ENCODE peak calls at places on chromosomes 12 and 14, in four cellular contexts. P, H, J and E are unnamed samples.

GRCh38 chr14:39682563-39682962 is 250.3 kb upstream of the FBXO33 start:
- DNase-seq in P (no peak), H (no peak), J (no peak), E (no peak)

GRCh38 chr12:28239918-28240317 is 49.7 kb downstream of the CCDC91 start:
- DNase-seq in P (no peak), H (no peak), J (no peak), E (no peak)

GRCh38 chr12:59179231-59179630 is 258.9 kb upstream of the LRIG3 start:
- DNase-seq in J (no peak), H (no peak), P (no peak), E (no peak)

GRCh38 chr12:131591136-131591535 is 119.8 kb upstream of the SFSWAP start:
- DNase-seq in H (no peak), P (no peak), J (no peak), E (no peak)

GRCh38 chr12:53200458-53201169 is 6.4 kb downstream of the ITGB7 start:
- DNase-seq in J (no peak), P (no peak), H (peak; percentile 50), E (no peak)

GRCh38 chr14:71438684-71439083 is 493.5 kb upstream of the RGS6 start:
- DNase-seq in H (no peak), P (no peak), J (no peak), E (no peak)

GRCh38 chr12:113747048-113747447 is 219.1 kb downstream of the RBM19 start:
- DNase-seq in H (peak; percentile 86), P (no peak), J (no peak), E (no peak)

GRCh38 chr12:103382736-103383346 is 112.9 kb downstream of the C12orf42 start:
- DNase-seq in J (no peak), H (no peak), P (no peak), E (no peak)

GRCh38 chr12:101697197-101697929 is at the start of gene CHPT1:
- DNase-seq in H (peak; percentile 96), P (peak; percentile 92), J (peak; percentile 54), E (peak; percentile 75)

GRCh38 chr12:90366286-90366685 is 588.7 kb downstream of the CCER1 start:
- DNase-seq in J (no peak), H (no peak), P (no peak), E (no peak)

GRCh38 chr12:115349711-115350110 is 665.7 kb upstream of the TBX3 start:
- DNase-seq in H (no peak), P (no peak), J (no peak), E (no peak)

GRCh38 chr12:106769078-106769477 is 5.4 kb upstream of the RIC8B start:
- DNase-seq in P (no peak), J (peak; percentile 29), H (no peak), E (peak; percentile 51)

GRCh38 chr14:95811813-95812212 is 64.8 kb upstream of the TUNAR start:
- DNase-seq in J (no peak), P (no peak), H (no peak), E (no peak)

GRCh38 chr12:21428241-21428640 is 9.2 kb upstream of the PYROXD1 start:
- DNase-seq in J (no peak), H (no peak), P (no peak), E (no peak)

GRCh38 chr12:50641566-50641965 is 122.3 kb upstream of the ATF1 start:
- DNase-seq in J (no peak), P (no peak), H (peak; percentile 76), E (peak; percentile 36)

GRCh38 chr12:11771895-11772502 is 122.5 kb downstream of the ETV6 start:
- DNase-seq in J (no peak), H (no peak), P (no peak), E (no peak)

GRCh38 chr14:78764645-78765044 is 594.5 kb downstream of the NRXN3 start:
- DNase-seq in J (no peak), H (no peak), P (no peak), E (no peak)

GRCh38 chr14:72653026-72653425 is 240.9 kb downstream of the DPF3 start:
- DNase-seq in P (no peak), H (peak; percentile 16), J (no peak), E (no peak)

GRCh38 chr12:75852143-75852542 is 179.4 kb downstream of the PHLDA1 start:
- DNase-seq in H (no peak), J (no peak), P (no peak), E (no peak)

GRCh38 chr14:71321556-71322315 is 414.5 kb downstream of the PCNX1 start:
- DNase-seq in P (no peak), H (peak; percentile 30), J (no peak), E (no peak)

GRCh38 chr14:65949711-65950516 is 536.3 kb upstream of the CCDC196 start:
- DNase-seq in P (no peak), H (peak; percentile 64), J (no peak), E (no peak)

GRCh38 chr14:90426663-90427062 is 29.8 kb downstream of the CALM1 start:
- DNase-seq in J (no peak), P (peak; percentile 60), H (peak; percentile 20), E (no peak)

GRCh38 chr14:99753225-99754140 is 39.7 kb upstream of the EML1 start:
- DNase-seq in J (no peak), P (no peak), H (no peak), E (peak; percentile 38)

GRCh38 chr12:52253391-52254179 is 20.5 kb downstream of the KRT7 start:
- DNase-seq in H (no peak), P (no peak), J (no peak), E (no peak)

GRCh38 chr12:45634273-45634917 is 95.1 kb upstream of the ARID2 start:
- DNase-seq in J (no peak), P (no peak), H (no peak), E (no peak)

GRCh38 chr14:103879570-103880333 is 32.4 kb upstream of the PPP1R13B start:
- DNase-seq in P (peak; percentile 51), J (no peak), H (no peak), E (peak; percentile 40)

GRCh38 chr12:104494137-104494815 is 37.5 kb downstream of the CHST11 start:
- DNase-seq in P (no peak), J (no peak), H (peak; percentile 84), E (no peak)

GRCh38 chr12:13187399-13187798 is 9.1 kb upstream of the EMP1 start:
- DNase-seq in H (no peak), P (no peak), J (no peak), E (no peak)

GRCh38 chr12:1204581-1205121 is 213.6 kb downstream of the ERC1 start:
- DNase-seq in H (no peak), J (no peak), P (peak; percentile 8), E (no peak)

GRCh38 chr12:43291516-43291915 is 260.5 kb downstream of the ADAMTS20 start:
- DNase-seq in P (no peak), H (no peak), J (no peak), E (no peak)

GRCh38 chr14:92506230-92506629 is 7.4 kb upstream of the RIN3 start:
- DNase-seq in J (no peak), H (no peak), P (no peak), E (no peak)

GRCh38 chr14:86790408-86791364 is 1202.3 kb downstream of the GALC start:
- DNase-seq in J (no peak), P (no peak), H (no peak), E (no peak)

GRCh38 chr14:56512521-56512920 is 67.1 kb upstream of the TMEM260 start:
- DNase-seq in P (no peak), H (no peak), J (no peak), E (no peak)
- TF ChIP-seq TEAD4 in P (no peak), H (no peak), J (no peak), E (no peak)

DNA sequence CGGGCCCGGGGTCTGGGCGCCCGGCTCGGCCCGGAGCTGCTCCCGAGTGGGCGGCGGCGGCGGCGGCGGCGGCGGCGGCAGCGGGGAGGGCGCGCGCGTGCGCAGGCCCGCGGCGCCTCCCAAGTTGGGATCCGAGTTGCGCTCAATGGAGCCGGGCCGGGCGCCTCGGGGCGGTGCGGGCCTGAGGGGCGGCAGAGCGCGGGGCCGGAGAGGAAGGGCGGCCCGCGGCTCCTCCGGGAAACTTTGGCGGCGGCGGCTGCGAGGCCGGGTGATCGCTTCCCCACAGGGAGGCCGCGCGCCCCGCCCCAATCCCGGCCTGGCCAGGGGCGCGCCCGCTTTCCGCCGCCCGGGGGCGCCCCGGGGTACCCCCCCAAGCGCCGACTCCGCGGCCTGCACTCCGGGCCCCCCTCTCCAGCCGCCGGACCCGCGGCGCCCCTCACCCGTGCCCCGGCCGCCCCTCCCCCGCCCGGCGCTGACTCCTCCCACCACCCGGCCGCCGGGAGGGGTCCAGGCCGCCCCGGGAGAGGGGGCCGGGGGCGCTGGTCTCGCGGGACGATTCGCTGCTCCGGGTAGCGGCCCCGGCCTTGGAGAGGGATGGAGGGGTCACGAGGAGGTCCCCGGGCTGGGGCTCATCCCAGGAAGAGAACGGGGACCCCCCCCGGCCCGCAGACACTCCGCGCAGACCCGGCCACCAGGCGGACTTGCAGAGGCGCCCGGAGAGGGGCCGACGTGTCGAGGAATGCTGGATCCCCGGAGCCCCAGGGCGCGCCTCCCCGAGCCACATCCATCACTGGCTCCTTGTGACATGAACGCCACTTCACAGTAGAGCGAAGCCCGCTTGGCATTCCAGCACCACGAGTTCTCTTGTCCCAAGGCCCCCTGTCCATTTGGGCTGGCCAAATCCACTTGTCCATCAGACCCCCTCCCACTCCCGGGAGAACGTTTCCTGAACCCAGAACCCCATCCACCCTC is at the start of gene RILPL1:
- DNase-seq in P (peak; percentile 94), J (no peak), H (peak; percentile 73), E (peak; percentile 61)
- TF ChIP-seq TEAD4 in P (no peak), J (no peak), H (no peak), E (no peak)

GRCh38 chr12:121581681-121582439 is 1.0 kb upstream of the KDM2B start:
- DNase-seq in H (no peak), P (peak; percentile 79), J (no peak), E (no peak)

GRCh38 chr12:121579981-121580868 is 598 bp downstream of the KDM2B start:
- DNase-seq in H (peak; percentile 84), P (peak; percentile 84), J (peak; percentile 54), E (peak; percentile 81)

GRCh38 chr12:121582583-121583333 is 1.9 kb upstream of the KDM2B start:
- DNase-seq in H (peak; percentile 61), J (peak; percentile 82), P (no peak), E (peak; percentile 57)

GRCh38 chr12:121579190-121579791 is 1.5 kb downstream of the KDM2B start:
- DNase-seq in H (peak; percentile 55), J (no peak), P (peak; percentile 76), E (peak; percentile 45)

GRCh38 chr12:121580959-121581680 is at the start of gene KDM2B:
- DNase-seq in J (no peak), H (peak; percentile 72), P (peak; percentile 46), E (no peak)
- TF ChIP-seq TEAD4 in J (peak; percentile 50), H (peak; percentile 62), P (no peak), E (no peak)

DNA sequence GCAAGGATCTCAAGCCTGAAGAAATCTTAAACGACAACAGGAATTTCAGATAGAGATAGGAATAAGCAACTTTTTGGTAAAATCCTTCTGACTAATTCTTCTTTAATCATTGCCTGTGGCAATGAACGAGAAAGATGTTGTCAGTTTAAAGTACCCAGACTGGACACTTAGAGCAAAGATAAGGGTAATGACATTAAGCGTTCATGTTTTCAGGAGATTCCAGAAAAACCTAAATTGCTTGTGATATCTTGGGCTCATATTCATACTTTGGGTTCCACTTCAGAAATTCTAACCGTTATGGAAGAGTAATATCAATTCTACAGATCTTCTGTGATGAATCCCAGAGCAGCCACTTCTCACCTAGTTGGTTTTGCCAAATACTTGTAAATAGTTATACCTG is 73.7 kb upstream of the RHOJ start:
- DNase-seq in J (no peak), H (no peak), P (no peak), E (no peak)
- TF ChIP-seq TEAD4 in J (no peak), H (no peak), P (no peak), E (no peak)

GRCh38 chr14:104973215-104974145 is 4.7 kb downstream of the AHNAK2 start:
- DNase-seq in P (no peak), H (no peak), J (peak; percentile 57), E (no peak)
- TF ChIP-seq TEAD4 in P (peak; percentile 91), H (no peak), J (no peak), E (no peak)

GRCh38 chr12:120583478-120584030 is 2.4 kb upstream of the POP5 start:
- DNase-seq in J (peak; percentile 38), P (peak; percentile 85), H (peak; percentile 87), E (peak; percentile 90)
- TF ChIP-seq TEAD4 in J (no peak), P (no peak), H (no peak), E (no peak)